ENCODE peak calls at places on chromosomes 16 and 17, in nine cellular contexts. One of them, this sample, is unnamed.

GRCh38 chr17:57388326-57388725 is 132.0 kb downstream of the MSI2 start:
- DNase-seq in PC-3: no peak
- DNase-seq in CD4-positive, alpha-beta T cell: no peak
- DNase-seq in colonic mucosa: no peak
- DNase-seq in IMR-90: no peak
- DNase-seq in lung: no peak
- DNase-seq in nephron progenitor cell: no peak
- DNase-seq in OCI-LY7: no peak
- DNase-seq in fibroblast of pulmonary artery: no peak
- DNase-seq in this sample: no peak

GRCh38 chr17:10618202-10618635 is 38.9 kb downstream of the MYH3 start:
- DNase-seq in PC-3: peak
- DNase-seq in CD4-positive, alpha-beta T cell: peak
- DNase-seq in colonic mucosa: peak
- DNase-seq in IMR-90: peak
- DNase-seq in lung: peak
- DNase-seq in nephron progenitor cell: peak
- DNase-seq in OCI-LY7: peak
- DNase-seq in fibroblast of pulmonary artery: peak
- DNase-seq in this sample: peak

GRCh38 chr16:79623076-79623475 is 22.5 kb upstream of the MAF start:
- DNase-seq in PC-3: no peak
- DNase-seq in CD4-positive, alpha-beta T cell: no peak
- DNase-seq in colonic mucosa: no peak
- DNase-seq in IMR-90: no peak
- DNase-seq in lung: no peak
- DNase-seq in nephron progenitor cell: no peak
- DNase-seq in OCI-LY7: no peak
- DNase-seq in fibroblast of pulmonary artery: no peak
- DNase-seq in this sample: no peak

GRCh38 chr16:1470543-1471251 is 4.1 kb downstream of the CLCN7 start:
- DNase-seq in PC-3: no peak
- DNase-seq in CD4-positive, alpha-beta T cell: no peak
- DNase-seq in colonic mucosa: no peak
- DNase-seq in IMR-90: peak
- DNase-seq in lung: peak
- DNase-seq in nephron progenitor cell: no peak
- DNase-seq in OCI-LY7: no peak
- DNase-seq in fibroblast of pulmonary artery: peak
- DNase-seq in this sample: no peak

GRCh38 chr16:8915722-8916321 is 33.7 kb downstream of the LITAFD start:
- DNase-seq in PC-3: no peak
- DNase-seq in CD4-positive, alpha-beta T cell: no peak
- DNase-seq in colonic mucosa: no peak
- DNase-seq in IMR-90: no peak
- DNase-seq in lung: no peak
- DNase-seq in nephron progenitor cell: no peak
- DNase-seq in OCI-LY7: no peak
- DNase-seq in fibroblast of pulmonary artery: no peak
- DNase-seq in this sample: peak

GRCh38 chr16:3127745-3128144 is 7.1 kb upstream of the ZNF213 start:
- DNase-seq in PC-3: no peak
- DNase-seq in CD4-positive, alpha-beta T cell: no peak
- DNase-seq in colonic mucosa: no peak
- DNase-seq in IMR-90: no peak
- DNase-seq in lung: no peak
- DNase-seq in nephron progenitor cell: no peak
- DNase-seq in OCI-LY7: no peak
- DNase-seq in fibroblast of pulmonary artery: no peak
- DNase-seq in this sample: peak

GRCh38 chr17:9538626-9539025 is 37.0 kb downstream of the STX8 start:
- DNase-seq in PC-3: no peak
- DNase-seq in CD4-positive, alpha-beta T cell: no peak
- DNase-seq in colonic mucosa: no peak
- DNase-seq in IMR-90: no peak
- DNase-seq in lung: no peak
- DNase-seq in nephron progenitor cell: no peak
- DNase-seq in OCI-LY7: no peak
- DNase-seq in fibroblast of pulmonary artery: no peak
- DNase-seq in this sample: no peak

GRCh38 chr17:48728232-48729231 is at the start of gene HOXB13:
- DNase-seq in PC-3: peak
- DNase-seq in CD4-positive, alpha-beta T cell: peak
- DNase-seq in colonic mucosa: peak
- DNase-seq in IMR-90: peak
- DNase-seq in lung: no peak
- DNase-seq in nephron progenitor cell: peak
- DNase-seq in OCI-LY7: no peak
- DNase-seq in fibroblast of pulmonary artery: peak
- DNase-seq in this sample: no peak

GRCh38 chr16:72819345-72819744 is 228.6 kb downstream of the ZFHX3 start:
- DNase-seq in PC-3: peak
- DNase-seq in CD4-positive, alpha-beta T cell: no peak
- DNase-seq in colonic mucosa: no peak
- DNase-seq in IMR-90: peak
- DNase-seq in lung: no peak
- DNase-seq in nephron progenitor cell: no peak
- DNase-seq in OCI-LY7: no peak
- DNase-seq in fibroblast of pulmonary artery: peak
- DNase-seq in this sample: peak

GRCh38 chr16:76583466-76583865 is 306.3 kb downstream of the CNTNAP4 start:
- DNase-seq in PC-3: peak
- DNase-seq in CD4-positive, alpha-beta T cell: no peak
- DNase-seq in colonic mucosa: no peak
- DNase-seq in IMR-90: no peak
- DNase-seq in lung: no peak
- DNase-seq in nephron progenitor cell: no peak
- DNase-seq in OCI-LY7: no peak
- DNase-seq in fibroblast of pulmonary artery: peak
- DNase-seq in this sample: peak

GRCh38 chr16:84199097-84199496 is 8.1 kb downstream of the ADAD2 start:
- DNase-seq in PC-3: no peak
- DNase-seq in CD4-positive, alpha-beta T cell: no peak
- DNase-seq in colonic mucosa: no peak
- DNase-seq in IMR-90: no peak
- DNase-seq in lung: no peak
- DNase-seq in nephron progenitor cell: no peak
- DNase-seq in OCI-LY7: no peak
- DNase-seq in fibroblast of pulmonary artery: no peak
- DNase-seq in this sample: no peak

GRCh38 chr17:61397086-61397842 is 2.4 kb upstream of the TBX2 start:
- DNase-seq in PC-3: no peak
- DNase-seq in CD4-positive, alpha-beta T cell: no peak
- DNase-seq in colonic mucosa: no peak
- DNase-seq in IMR-90: peak
- DNase-seq in lung: no peak
- DNase-seq in nephron progenitor cell: peak
- DNase-seq in OCI-LY7: no peak
- DNase-seq in fibroblast of pulmonary artery: no peak
- DNase-seq in this sample: no peak
- TF ChIP-seq CTCF in PC-3: no peak
- TF ChIP-seq CTCF in CD4-positive, alpha-beta T cell: no peak
- TF ChIP-seq CTCF in colonic mucosa: no peak
- TF ChIP-seq CTCF in IMR-90: peak
- TF ChIP-seq CTCF in lung: no peak
- TF ChIP-seq CTCF in nephron progenitor cell: no peak
- TF ChIP-seq CTCF in OCI-LY7: no peak
- TF ChIP-seq CTCF in fibroblast of pulmonary artery: no peak
- TF ChIP-seq CTCF in this sample: no peak

DNA sequence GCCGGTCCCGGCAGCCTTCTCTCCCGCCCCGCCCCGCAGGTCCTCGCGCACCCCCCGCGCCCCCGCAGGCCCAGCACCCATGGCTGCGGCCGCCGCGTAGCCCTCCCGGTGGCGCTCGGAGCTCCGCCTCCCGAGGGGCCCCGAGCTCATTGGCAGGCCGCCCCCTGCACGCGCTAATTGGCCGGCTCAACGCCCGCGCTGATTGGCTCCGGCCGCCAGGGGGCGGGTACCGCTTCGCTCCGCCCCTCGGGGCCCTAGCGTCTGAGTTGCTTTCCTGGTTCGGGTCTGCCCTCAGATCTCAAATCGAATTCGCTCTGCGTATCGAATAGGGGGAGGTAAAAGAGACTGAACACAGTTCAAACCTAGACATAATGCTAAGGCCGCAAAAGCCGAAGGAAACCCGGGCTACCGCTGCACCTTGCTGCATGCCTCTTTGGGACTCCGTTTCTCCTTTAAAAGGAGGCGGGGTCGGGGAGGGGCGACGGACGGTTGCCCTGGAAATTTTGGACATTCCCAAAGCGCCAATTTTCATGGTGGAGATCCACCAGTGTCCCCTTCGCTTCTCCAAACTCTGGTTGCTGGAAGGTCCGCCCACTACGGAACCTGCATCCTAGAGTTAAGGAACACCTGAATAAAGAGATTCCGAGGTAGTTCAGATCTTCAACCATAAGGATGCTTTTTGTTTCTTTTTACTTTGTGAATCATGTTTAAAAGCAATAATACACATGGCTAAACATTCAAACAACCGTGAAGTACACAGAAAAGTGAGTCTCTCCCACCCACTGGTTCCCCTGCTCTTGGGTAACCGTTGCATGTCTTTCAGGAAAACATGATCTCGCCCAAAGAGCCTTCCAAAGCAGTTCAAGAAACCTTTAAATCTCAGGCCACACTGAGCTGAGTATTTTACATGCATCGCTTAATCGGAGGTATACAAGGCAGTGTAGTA is at the start of gene DEXI:
- DNase-seq in PC-3: peak
- DNase-seq in CD4-positive, alpha-beta T cell: peak
- DNase-seq in colonic mucosa: peak
- DNase-seq in IMR-90: peak
- DNase-seq in lung: peak
- DNase-seq in nephron progenitor cell: peak
- DNase-seq in OCI-LY7: peak
- DNase-seq in fibroblast of pulmonary artery: peak
- DNase-seq in this sample: peak
- TF ChIP-seq CTCF in PC-3: no peak
- TF ChIP-seq CTCF in CD4-positive, alpha-beta T cell: no peak
- TF ChIP-seq CTCF in colonic mucosa: no peak
- TF ChIP-seq CTCF in IMR-90: no peak
- TF ChIP-seq CTCF in lung: no peak
- TF ChIP-seq CTCF in nephron progenitor cell: no peak
- TF ChIP-seq CTCF in OCI-LY7: no peak
- TF ChIP-seq CTCF in fibroblast of pulmonary artery: no peak
- TF ChIP-seq CTCF in this sample: peak

GRCh38 chr17:33687831-33688230 is 394.7 kb upstream of the ASIC2 start:
- DNase-seq in PC-3: no peak
- DNase-seq in CD4-positive, alpha-beta T cell: no peak
- DNase-seq in colonic mucosa: no peak
- DNase-seq in IMR-90: no peak
- DNase-seq in lung: no peak
- DNase-seq in nephron progenitor cell: no peak
- DNase-seq in OCI-LY7: no peak
- DNase-seq in fibroblast of pulmonary artery: no peak
- DNase-seq in this sample: no peak

GRCh38 chr17:33688771-33689170 is 395.7 kb upstream of the ASIC2 start:
- DNase-seq in PC-3: no peak
- DNase-seq in CD4-positive, alpha-beta T cell: no peak
- DNase-seq in colonic mucosa: no peak
- DNase-seq in IMR-90: no peak
- DNase-seq in lung: no peak
- DNase-seq in nephron progenitor cell: no peak
- DNase-seq in OCI-LY7: no peak
- DNase-seq in fibroblast of pulmonary artery: no peak
- DNase-seq in this sample: no peak

GRCh38 chr17:33684714-33685113 is 391.6 kb upstream of the ASIC2 start:
- DNase-seq in PC-3: no peak
- DNase-seq in CD4-positive, alpha-beta T cell: no peak
- DNase-seq in colonic mucosa: no peak
- DNase-seq in IMR-90: no peak
- DNase-seq in lung: no peak
- DNase-seq in nephron progenitor cell: no peak
- DNase-seq in OCI-LY7: no peak
- DNase-seq in fibroblast of pulmonary artery: no peak
- DNase-seq in this sample: no peak

GRCh38 chr17:33686171-33686570 is 393.1 kb upstream of the ASIC2 start:
- DNase-seq in PC-3: no peak
- DNase-seq in CD4-positive, alpha-beta T cell: no peak
- DNase-seq in colonic mucosa: peak
- DNase-seq in IMR-90: no peak
- DNase-seq in lung: no peak
- DNase-seq in nephron progenitor cell: peak
- DNase-seq in OCI-LY7: peak
- DNase-seq in fibroblast of pulmonary artery: no peak
- DNase-seq in this sample: no peak

DNA sequence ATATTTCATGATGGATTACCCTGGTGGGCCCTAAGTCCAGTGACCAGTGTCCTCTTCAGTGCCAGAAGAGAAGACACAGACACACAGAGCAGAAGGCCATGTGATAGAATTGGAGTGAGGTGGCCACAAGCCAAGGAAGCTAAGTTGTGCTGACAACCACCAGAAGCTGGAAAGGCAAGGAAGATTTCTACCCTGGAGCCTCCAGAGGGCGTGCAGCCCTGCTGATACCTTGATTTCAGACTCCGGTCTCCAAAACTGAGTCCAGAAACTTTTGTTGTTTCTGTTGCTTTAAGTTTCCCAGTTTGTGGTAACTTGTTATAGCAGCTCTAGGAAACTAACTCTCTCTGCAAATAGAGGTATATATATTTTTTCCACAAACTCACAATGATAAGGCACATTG is 396.6 kb upstream of the ASIC2 start:
- DNase-seq in PC-3: peak
- DNase-seq in CD4-positive, alpha-beta T cell: no peak
- DNase-seq in colonic mucosa: no peak
- DNase-seq in IMR-90: no peak
- DNase-seq in lung: no peak
- DNase-seq in nephron progenitor cell: no peak
- DNase-seq in OCI-LY7: no peak
- DNase-seq in fibroblast of pulmonary artery: no peak
- DNase-seq in this sample: no peak
- TF ChIP-seq CTCF in PC-3: peak
- TF ChIP-seq CTCF in CD4-positive, alpha-beta T cell: no peak
- TF ChIP-seq CTCF in colonic mucosa: no peak
- TF ChIP-seq CTCF in IMR-90: no peak
- TF ChIP-seq CTCF in lung: no peak
- TF ChIP-seq CTCF in nephron progenitor cell: no peak
- TF ChIP-seq CTCF in OCI-LY7: peak
- TF ChIP-seq CTCF in fibroblast of pulmonary artery: peak
- TF ChIP-seq CTCF in this sample: no peak

DNA sequence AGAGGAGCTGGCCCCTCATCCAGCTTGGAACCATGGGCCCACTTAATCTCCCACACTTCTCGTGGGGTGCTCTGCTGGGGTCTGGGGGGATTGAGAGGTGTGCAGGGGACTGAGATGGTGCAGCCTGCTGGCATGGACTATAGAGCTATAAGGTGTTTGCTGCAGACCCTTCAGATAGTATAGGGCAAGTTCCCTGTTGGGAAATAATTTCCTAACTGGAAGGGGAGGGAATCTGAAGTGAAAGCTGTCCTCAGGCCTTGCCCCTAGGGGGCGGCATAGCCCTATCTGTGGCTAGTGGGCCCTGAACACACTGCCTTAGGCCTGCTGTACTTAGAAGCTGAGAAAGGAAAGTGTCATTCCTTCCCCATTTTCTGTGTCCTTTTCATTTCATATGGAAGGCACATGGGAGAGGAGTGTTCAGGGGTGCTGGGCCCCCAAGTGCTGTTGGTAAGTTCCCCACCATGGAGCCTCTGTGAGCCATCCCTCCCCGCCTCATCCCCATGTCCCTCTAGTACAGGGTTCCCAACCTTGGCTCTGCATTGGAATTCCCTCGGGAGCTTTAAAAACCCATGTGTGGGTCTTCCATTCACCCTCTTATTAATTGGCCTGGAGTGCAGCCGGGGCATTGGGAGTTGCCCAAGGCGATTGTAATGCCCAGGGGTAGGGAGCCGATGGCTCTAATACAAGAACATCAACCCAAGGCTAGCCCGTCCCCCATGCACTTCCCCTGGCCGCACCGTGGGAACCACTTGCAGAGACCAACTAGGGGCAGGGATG is 19.7 kb downstream of the GOSR2 start:
- DNase-seq in PC-3: peak
- DNase-seq in CD4-positive, alpha-beta T cell: peak
- DNase-seq in colonic mucosa: peak
- DNase-seq in IMR-90: peak
- DNase-seq in lung: peak
- DNase-seq in nephron progenitor cell: peak
- DNase-seq in OCI-LY7: peak
- DNase-seq in fibroblast of pulmonary artery: peak
- DNase-seq in this sample: peak
- TF ChIP-seq CTCF in PC-3: peak
- TF ChIP-seq CTCF in CD4-positive, alpha-beta T cell: peak
- TF ChIP-seq CTCF in colonic mucosa: peak
- TF ChIP-seq CTCF in IMR-90: peak
- TF ChIP-seq CTCF in lung: peak
- TF ChIP-seq CTCF in nephron progenitor cell: peak
- TF ChIP-seq CTCF in OCI-LY7: peak
- TF ChIP-seq CTCF in fibroblast of pulmonary artery: peak
- TF ChIP-seq CTCF in this sample: peak